ENCODE peak calls at places on chromosomes 13 and 19, in ten cellular contexts. U, N, J, S, E, P, V, W, D and I are unnamed samples.

GRCh38 chr13:20332361-20333096 is 100.4 kb upstream of the GJB6 start:
- DNase-seq in U (peak), N (no peak), J (no peak), S (peak), E (peak), P (no peak), V (peak), W (no peak), D (no peak), I (no peak)

GRCh38 chr13:42364613-42365000 is 92.7 kb downstream of the AKAP11 start:
- DNase-seq in U (no peak), N (no peak), J (no peak), S (no peak), E (no peak), P (no peak), V (no peak), W (no peak), D (no peak), I (no peak)

GRCh38 chr19:53980553-53981407 is 10.7 kb upstream of the CACNG6 start:
- DNase-seq in U (peak), N (peak), J (no peak), S (peak), E (no peak), P (no peak), V (no peak), W (no peak), D (no peak), I (no peak)

GRCh38 chr13:112222971-112223370 is 153.2 kb upstream of the SPACA7 start:
- DNase-seq in U (no peak), N (no peak), J (no peak), S (no peak), E (no peak), P (no peak), V (no peak), W (no peak), D (no peak), I (no peak)

GRCh38 chr19:52725528-52725961 is 9.3 kb downstream of the ZNF611 start:
- DNase-seq in U (no peak), N (no peak), J (no peak), S (no peak), E (no peak), P (no peak), V (no peak), W (no peak), D (no peak), I (no peak)

GRCh38 chr19:36151144-36152051 is 849 bp downstream of the COX7A1 start:
- DNase-seq in U (peak), N (peak), J (no peak), S (no peak), E (no peak), P (no peak), V (peak), W (no peak), D (no peak), I (no peak)

GRCh38 chr13:51803018-51803417 is 945 bp downstream of the DHRS12 start:
- DNase-seq in U (no peak), N (no peak), J (no peak), S (no peak), E (no peak), P (no peak), V (no peak), W (no peak), D (no peak), I (no peak)

GRCh38 chr13:113413178-113413897 is 40.0 kb downstream of the ADPRHL1 start:
- DNase-seq in U (no peak), N (peak), J (no peak), S (no peak), E (no peak), P (no peak), V (no peak), W (no peak), D (no peak), I (no peak)

GRCh38 chr19:42412661-42413076 is 14.5 kb downstream of the LIPE start:
- DNase-seq in U (no peak), N (peak), J (no peak), S (no peak), E (no peak), P (no peak), V (no peak), W (no peak), D (no peak), I (no peak)

GRCh38 chr19:5292453-5292842 is 48.2 kb downstream of the PTPRS start:
- DNase-seq in U (no peak), N (no peak), J (peak), S (no peak), E (no peak), P (no peak), V (peak), W (no peak), D (no peak), I (no peak)

GRCh38 chr19:45492627-45493470 is 4.0 kb downstream of the RTN2 start:
- DNase-seq in U (peak), N (peak), J (no peak), S (peak), E (no peak), P (no peak), V (no peak), W (no peak), D (no peak), I (no peak)

GRCh38 chr13:113296842-113297369 is at the start of gene LAMP1:
- DNase-seq in U (peak), N (peak), J (peak), S (peak), E (peak), P (peak), V (peak), W (peak), D (peak), I (peak)

GRCh38 chr13:38520041-38520440 is 166.8 kb upstream of the FREM2 start:
- DNase-seq in U (no peak), N (no peak), J (no peak), S (no peak), E (no peak), P (no peak), V (no peak), W (no peak), D (no peak), I (no peak)

GRCh38 chr13:42355118-42355840 is 83.3 kb downstream of the AKAP11 start:
- DNase-seq in U (no peak), N (no peak), J (no peak), S (no peak), E (no peak), P (no peak), V (no peak), W (no peak), D (no peak), I (no peak)

GRCh38 chr19:32539240-32539916 is 41.6 kb upstream of the PDCD5 start:
- DNase-seq in U (no peak), N (no peak), J (no peak), S (no peak), E (no peak), P (no peak), V (no peak), W (no peak), D (no peak), I (no peak)

GRCh38 chr13:20401958-20402856 is 123.5 kb downstream of the CRYL1 start:
- DNase-seq in U (peak), N (no peak), J (peak), S (peak), E (no peak), P (no peak), V (no peak), W (peak), D (no peak), I (no peak)

GRCh38 chr13:87234981-87235380 is 436.2 kb upstream of the SLITRK5 start:
- DNase-seq in U (peak), N (no peak), J (no peak), S (no peak), E (no peak), P (no peak), V (no peak), W (no peak), D (no peak), I (no peak)

GRCh38 chr13:48126944-48127814 is 32.3 kb upstream of the MED4 start:
- DNase-seq in U (peak), N (peak), J (peak), S (peak), E (peak), P (no peak), V (peak), W (peak), D (no peak), I (no peak)

GRCh38 chr19:23345838-23346237 is 49.4 kb downstream of the ZNF91 start:
- DNase-seq in U (no peak), N (no peak), J (no peak), S (no peak), E (no peak), P (no peak), V (no peak), W (no peak), D (no peak), I (no peak)

GRCh38 chr19:2164020-2164988 is 571 bp downstream of the DOT1L start:
- DNase-seq in U (no peak), N (no peak), J (no peak), S (peak), E (no peak), P (no peak), V (peak), W (no peak), D (no peak), I (no peak)

GRCh38 chr19:7477758-7478157 is 11.1 kb downstream of the PEX11G start:
- DNase-seq in U (no peak), N (no peak), J (no peak), S (no peak), E (no peak), P (no peak), V (no peak), W (no peak), D (no peak), I (no peak)

GRCh38 chr19:51016798-51017683 is 2.5 kb downstream of the KLK10 start:
- DNase-seq in U (peak), N (peak), J (peak), S (peak), E (no peak), P (no peak), V (peak), W (no peak), D (no peak), I (no peak)

GRCh38 chr13:113948034-113948742 is 25.7 kb downstream of the C13orf46 start:
- DNase-seq in U (no peak), N (peak), J (no peak), S (no peak), E (no peak), P (no peak), V (no peak), W (no peak), D (no peak), I (no peak)

GRCh38 chr13:27132538-27132937 is 39.1 kb downstream of the USP12 start:
- DNase-seq in U (no peak), N (no peak), J (no peak), S (no peak), E (no peak), P (no peak), V (no peak), W (no peak), D (no peak), I (no peak)

GRCh38 chr13:80084086-80084676 is 256.7 kb downstream of the SPRY2 start:
- DNase-seq in U (peak), N (no peak), J (no peak), S (peak), E (peak), P (no peak), V (no peak), W (peak), D (peak), I (no peak)

GRCh38 chr13:51262501-51263211 is 40.5 kb downstream of the FAM124A start:
- DNase-seq in U (no peak), N (no peak), J (no peak), S (no peak), E (no peak), P (no peak), V (no peak), W (no peak), D (no peak), I (no peak)

GRCh38 chr13:106151056-106151699 is 384.3 kb downstream of the EFNB2 start:
- DNase-seq in U (peak), N (no peak), J (no peak), S (peak), E (peak), P (no peak), V (no peak), W (peak), D (peak), I (no peak)

GRCh38 chr13:43874512-43875092 is 4.9 kb downstream of the CCDC122 start:
- DNase-seq in U (peak), N (no peak), J (no peak), S (peak), E (no peak), P (no peak), V (no peak), W (no peak), D (no peak), I (no peak)

GRCh38 chr19:28977826-28978225 is 235.1 kb downstream of the UQCRFS1 start:
- DNase-seq in U (no peak), N (no peak), J (no peak), S (no peak), E (no peak), P (no peak), V (no peak), W (no peak), D (no peak), I (no peak)

GRCh38 chr13:74466015-74466414 is 331.8 kb upstream of the KLF12 start:
- DNase-seq in U (no peak), N (no peak), J (no peak), S (no peak), E (no peak), P (no peak), V (no peak), W (no peak), D (no peak), I (no peak)

GRCh38 chr13:95217920-95218830 is 83.1 kb downstream of the ABCC4 start:
- DNase-seq in U (no peak), N (no peak), J (no peak), S (no peak), E (no peak), P (no peak), V (no peak), W (no peak), D (no peak), I (no peak)

GRCh38 chr19:29664753-29665214 is 477 bp upstream of the PLEKHF1 start:
- DNase-seq in U (no peak), N (no peak), J (no peak), S (no peak), E (no peak), P (no peak), V (no peak), W (no peak), D (no peak), I (no peak)

GRCh38 chr13:42275098-42275471 is 3.1 kb downstream of the AKAP11 start:
- DNase-seq in U (no peak), N (no peak), J (no peak), S (peak), E (no peak), P (no peak), V (no peak), W (no peak), D (no peak), I (no peak)

GRCh38 chr13:21321269-21321668 is 137.8 kb downstream of the ZDHHC20 start:
- DNase-seq in U (no peak), N (no peak), J (no peak), S (no peak), E (no peak), P (no peak), V (no peak), W (no peak), D (no peak), I (no peak)

GRCh38 chr13:19053561-19053960 is 128.1 kb downstream of the TUBA3C start:
- DNase-seq in U (no peak), N (no peak), J (no peak), S (no peak), E (no peak), P (no peak), V (no peak), W (no peak), D (no peak), I (no peak)

GRCh38 chr13:98576215-98576945 is 527 bp downstream of the STK24 start:
- DNase-seq in U (peak), N (peak), J (peak), S (no peak), E (no peak), P (peak), V (peak), W (no peak), D (no peak), I (no peak)

GRCh38 chr19:7533925-7534480 is 1.5 kb upstream of the PNPLA6 start:
- DNase-seq in U (peak), N (peak), J (peak), S (peak), E (peak), P (no peak), V (peak), W (no peak), D (peak), I (no peak)

GRCh38 chr19:45471866-45472556 is 4.2 kb downstream of the FOSB start:
- DNase-seq in U (peak), N (no peak), J (no peak), S (no peak), E (no peak), P (no peak), V (no peak), W (no peak), D (no peak), I (no peak)

DNA sequence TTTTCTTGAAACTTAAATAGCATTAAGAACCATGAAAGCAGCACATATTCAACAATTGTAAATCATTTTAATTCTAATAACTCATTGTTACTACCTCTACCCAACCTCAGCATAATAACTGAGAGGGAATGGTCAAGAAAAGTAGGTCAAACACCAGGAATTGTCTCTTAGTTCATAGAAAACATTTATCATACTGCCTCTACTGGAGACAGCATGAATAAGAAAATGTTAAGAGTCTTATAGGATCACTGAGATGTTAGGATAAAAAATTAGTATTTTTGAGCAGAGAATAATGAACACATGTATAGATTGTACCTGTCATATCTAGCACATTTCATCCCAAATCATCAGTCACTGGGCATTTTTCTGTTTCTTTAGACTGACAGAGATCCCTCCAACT is 515.3 kb downstream of the PCDH9 start:
- DNase-seq in U (peak), N (no peak), J (no peak), S (peak), E (no peak), P (no peak), V (no peak), W (no peak), D (no peak), I (no peak)
- TF ChIP-seq CTCF in U (peak), N (no peak), J (no peak), S (peak), E (peak), P (no peak), V (no peak), W (no peak), D (peak), I (no peak)

GRCh38 chr13:109271555-109271954 is 514.8 kb downstream of the IRS2 start:
- DNase-seq in U (no peak), N (no peak), J (no peak), S (no peak), E (no peak), P (no peak), V (no peak), W (no peak), D (no peak), I (no peak)
- TF ChIP-seq CTCF in U (no peak), N (no peak), J (no peak), S (no peak), E (no peak), P (no peak), V (no peak), W (no peak), D (no peak), I (no peak)

DNA sequence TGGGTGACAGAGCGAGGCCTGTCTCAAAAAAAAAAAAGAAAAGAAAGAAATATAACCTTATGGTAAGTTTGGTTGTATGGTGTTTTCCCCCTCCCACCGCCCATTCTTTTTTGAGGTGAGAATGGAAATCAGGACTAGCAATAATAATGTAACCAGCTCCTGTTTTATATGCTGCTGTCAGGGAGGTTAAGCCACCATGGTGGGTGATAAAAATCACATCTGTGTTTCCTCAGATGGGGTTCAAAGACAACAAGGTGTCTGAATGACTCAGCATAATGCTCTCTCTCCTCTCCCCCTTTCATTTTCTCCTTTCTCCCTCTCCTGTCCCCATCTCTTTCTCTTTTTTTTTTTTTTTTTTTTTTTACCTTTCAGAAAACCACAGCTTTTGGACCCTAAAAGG is 28.3 kb upstream of the GARRE1 start:
- DNase-seq in U (no peak), N (no peak), J (no peak), S (no peak), E (no peak), P (no peak), V (no peak), W (no peak), D (no peak), I (no peak)
- TF ChIP-seq CTCF in U (no peak), N (no peak), J (no peak), S (no peak), E (no peak), P (no peak), V (no peak), W (no peak), D (no peak), I (no peak)

GRCh38 chr19:13089139-13089856 is 13.4 kb downstream of the LYL1 start:
- DNase-seq in U (no peak), N (no peak), J (no peak), S (no peak), E (no peak), P (no peak), V (no peak), W (no peak), D (no peak), I (no peak)
- TF ChIP-seq CTCF in U (peak), N (no peak), J (no peak), S (peak), E (peak), P (no peak), V (peak), W (peak), D (peak), I (no peak)

GRCh38 chr19:10521461-10522216 is 4.4 kb upstream of the S1PR5 start:
- DNase-seq in U (no peak), N (no peak), J (no peak), S (no peak), E (no peak), P (no peak), V (no peak), W (no peak), D (no peak), I (no peak)

GRCh38 chr19:10523135-10523636 is 5.9 kb upstream of the S1PR5 start:
- DNase-seq in U (no peak), N (no peak), J (no peak), S (no peak), E (no peak), P (no peak), V (no peak), W (no peak), D (no peak), I (no peak)

GRCh38 chr19:10519421-10519820 is 2.2 kb upstream of the S1PR5 start:
- DNase-seq in U (no peak), N (no peak), J (no peak), S (no peak), E (no peak), P (no peak), V (no peak), W (no peak), D (no peak), I (no peak)

GRCh38 chr19:10518444-10519361 is 1.5 kb upstream of the S1PR5 start:
- DNase-seq in U (no peak), N (no peak), J (no peak), S (no peak), E (no peak), P (no peak), V (no peak), W (no peak), D (no peak), I (no peak)

GRCh38 chr19:10520652-10521318 is 3.5 kb upstream of the S1PR5 start:
- DNase-seq in U (no peak), N (no peak), J (peak), S (no peak), E (no peak), P (no peak), V (no peak), W (no peak), D (no peak), I (no peak)
- TF ChIP-seq CTCF in U (no peak), N (no peak), J (no peak), S (no peak), E (no peak), P (no peak), V (no peak), W (no peak), D (no peak), I (no peak)